ENCODE peak calls at places on chromosomes 12 and 14, in ten cellular contexts. V is adipocyte; B is GDM1; I is HCT116; X is NCI-H510A treated with DMSO at 0.1 percent for 48 hours; N is stimulated activated CD4-positive, alpha-beta T cell treated with anti-CD3 and anti-CD28 coated beads, Interleukin-2, amount 100 ng/mL, for 48 hours; M is NCI-H2171; T is T-cell; L is GM20000; Y is caudate nucleus. C is an unnamed sample.

GRCh38 chr12:116389990-116390655 is 112.6 kb upstream of the MED13L start:
- DNase-seq in M (no peak), L (no peak), N (no peak), T (no peak), Y (peak; percentile 12), V (peak; percentile 90), X (no peak), I (peak; percentile 31), B (no peak), C (no peak)

GRCh38 chr14:54333511-54333910 is 63.3 kb upstream of the CDKN3 start:
- DNase-seq in L (no peak), Y (no peak), B (no peak), X (no peak), T (no peak), V (no peak), I (no peak), M (no peak), N (no peak), C (no peak)

GRCh38 chr12:7269273-7269672 is 34.6 kb upstream of the ACSM4 start:
- DNase-seq in B (no peak), N (no peak), V (peak; percentile 2), Y (no peak), T (no peak), I (no peak), L (no peak), X (no peak), M (no peak), C (no peak)

GRCh38 chr12:120249266-120249874 is 16.2 kb downstream of the PXN start:
- DNase-seq in N (no peak), I (no peak), M (no peak), B (no peak), X (no peak), Y (no peak), L (no peak), T (no peak), V (no peak), C (no peak)

GRCh38 chr12:92030618-92031017 is 115.0 kb downstream of the BTG1 start:
- DNase-seq in I (no peak), B (peak; percentile 20), V (peak; percentile 60), X (no peak), L (peak; percentile 38), M (no peak), N (no peak), Y (no peak), T (peak; percentile 73), C (no peak)

GRCh38 chr12:43057561-43057960 is 468.0 kb upstream of the PRICKLE1 start:
- DNase-seq in N (no peak), V (peak; percentile 33), B (no peak), M (no peak), T (no peak), I (no peak), X (no peak), L (no peak), Y (no peak), C (no peak)

GRCh38 chr12:107749094-107749493 is 11.8 kb downstream of the PRDM4 start:
- DNase-seq in N (no peak), L (no peak), T (no peak), I (no peak), V (peak; percentile 28), X (no peak), Y (no peak), B (no peak), M (no peak), C (no peak)

GRCh38 chr12:57243521-57244305 is 7.3 kb downstream of the STAC3 start:
- DNase-seq in T (peak; percentile 64), L (peak; percentile 75), V (peak; percentile 93), I (peak; percentile 74), N (peak; percentile 84), M (peak; percentile 79), B (peak; percentile 36), Y (peak; percentile 45), X (peak; percentile 89), C (no peak)

GRCh38 chr12:93146278-93146939 is 217.3 kb upstream of the EEA1 start:
- DNase-seq in I (no peak), Y (no peak), V (no peak), L (no peak), T (no peak), N (no peak), B (no peak), X (no peak), M (no peak), C (no peak)

GRCh38 chr12:71128191-71128590 is 29.6 kb downstream of the TSPAN8 start:
- DNase-seq in N (no peak), T (no peak), I (no peak), L (no peak), M (no peak), Y (no peak), X (no peak), B (no peak), V (no peak), C (no peak)

GRCh38 chr14:86153480-86153879 is 623.5 kb downstream of the FLRT2 start:
- DNase-seq in Y (no peak), V (no peak), I (no peak), X (no peak), M (no peak), B (no peak), L (no peak), T (no peak), N (no peak), C (no peak)

GRCh38 chr12:14256139-14256538 is 109.3 kb upstream of the ATF7IP start:
- DNase-seq in M (no peak), B (peak; percentile 29), N (no peak), I (no peak), X (no peak), T (peak; percentile 39), V (peak; percentile 64), L (no peak), Y (no peak), C (no peak)

GRCh38 chr12:12685305-12685704 is 10.7 kb downstream of the GPR19 start:
- DNase-seq in Y (peak; percentile 56), I (no peak), L (no peak), X (peak; percentile 18), T (no peak), M (no peak), V (no peak), N (no peak), B (no peak), C (no peak)

GRCh38 chr14:32327255-32327961 is 1.7 kb upstream of the AKAP6 start:
- DNase-seq in L (no peak), X (no peak), Y (no peak), B (no peak), M (no peak), I (no peak), N (no peak), T (no peak), V (no peak), C (no peak)

GRCh38 chr14:85334316-85334715 is 195.6 kb upstream of the FLRT2 start:
- DNase-seq in B (no peak), I (no peak), X (no peak), M (no peak), T (no peak), V (no peak), Y (no peak), L (no peak), N (no peak), C (no peak)

GRCh38 chr12:68587448-68587873 is 23.2 kb upstream of the RAP1B start:
- DNase-seq in M (no peak), N (peak; percentile 19), V (no peak), L (peak; percentile 59), X (no peak), T (peak; percentile 22), Y (no peak), I (no peak), B (peak; percentile 67), C (no peak)

GRCh38 chr12:106251636-106252035 is 3.8 kb upstream of the CKAP4 start:
- DNase-seq in X (peak; percentile 30), N (no peak), Y (no peak), B (no peak), M (peak; percentile 61), I (no peak), V (peak; percentile 53), T (no peak), L (no peak), C (no peak)

GRCh38 chr14:22555573-22556011 is 33.4 kb downstream of the DAD1 start:
- DNase-seq in Y (no peak), X (no peak), I (no peak), L (no peak), N (no peak), V (no peak), M (no peak), B (no peak), T (peak; percentile 38), C (no peak)

GRCh38 chr14:57189070-57189469 is 79.6 kb downstream of the EXOC5 start:
- DNase-seq in M (peak; percentile 45), N (no peak), V (peak; percentile 52), Y (no peak), L (no peak), X (peak; percentile 82), T (no peak), B (no peak), I (peak; percentile 15), C (no peak)

GRCh38 chr12:63006536-63006935 is 71.6 kb upstream of the PPM1H start:
- DNase-seq in X (no peak), T (no peak), N (no peak), V (no peak), M (no peak), B (no peak), I (no peak), L (no peak), Y (no peak), C (no peak)

GRCh38 chr12:16763901-16764300 is 157.9 kb upstream of the LMO3 start:
- DNase-seq in X (no peak), N (no peak), V (no peak), B (no peak), Y (no peak), M (no peak), T (no peak), I (no peak), L (no peak), C (no peak)

GRCh38 chr14:58428011-58428807 is 690 bp downstream of the KIAA0586 start:
- DNase-seq in X (peak; percentile 66), L (peak; percentile 8), V (peak; percentile 77), N (no peak), B (peak; percentile 1), I (peak; percentile 33), T (no peak), Y (no peak), M (peak; percentile 51), C (no peak)

GRCh38 chr12:92593734-92594402 is 108.9 kb upstream of the PLEKHG7 start:
- DNase-seq in B (peak; percentile 55), T (peak; percentile 88), N (peak; percentile 51), I (no peak), L (peak; percentile 76), M (no peak), Y (no peak), X (no peak), V (peak; percentile 58), C (no peak)

GRCh38 chr12:130186631-130187269 is 24.5 kb downstream of the FZD10 start:
- DNase-seq in L (no peak), I (no peak), Y (no peak), M (no peak), X (peak; percentile 98), V (no peak), B (no peak), T (no peak), N (no peak), C (no peak)

GRCh38 chr14:22391908-22392307 is 197.1 kb downstream of the DAD1 start:
- DNase-seq in I (peak; percentile 28), N (no peak), M (peak; percentile 85), V (peak; percentile 70), L (peak; percentile 68), Y (peak; percentile 50), X (no peak), T (no peak), B (peak; percentile 44), C (no peak)

GRCh38 chr12:69342407-69342806 is 5.8 kb upstream of the LYZ start:
- DNase-seq in L (no peak), X (no peak), N (no peak), V (no peak), B (no peak), T (no peak), I (no peak), M (no peak), Y (no peak), C (no peak)

GRCh38 chr14:47208434-47208833 is 467.0 kb downstream of the MDGA2 start:
- DNase-seq in N (no peak), I (no peak), V (no peak), T (no peak), M (no peak), L (no peak), Y (no peak), B (no peak), X (no peak), C (no peak)

GRCh38 chr14:67705211-67705610 is 3.5 kb downstream of the RDH12 start:
- DNase-seq in B (no peak), V (no peak), X (no peak), L (no peak), M (no peak), N (no peak), T (no peak), Y (no peak), I (no peak), C (no peak)

C was measured in type B pancreatic cell.